ENCODE peak calls at places on chromosomes 2 and 18, in eight cellular contexts. G, N, C, P, M, T, L and Q are unnamed samples.

GRCh38 chr2:128734521-128735295 is 416.0 kb upstream of the HS6ST1 start:
- DNase-seq in G (peak), N (no peak), C (peak), P (peak), M (no peak), T (peak), L (no peak), Q (peak)

GRCh38 chr2:73112026-73112912 is 479 bp downstream of the RAB11FIP5 start:
- DNase-seq in G (no peak), N (no peak), C (peak), P (no peak), M (peak), T (no peak), L (no peak), Q (no peak)

GRCh38 chr2:46850742-46851141 is 64.9 kb downstream of the MCFD2 start:
- DNase-seq in G (peak), N (no peak), C (peak), P (no peak), M (no peak), T (peak), L (no peak), Q (no peak)

GRCh38 chr2:30693821-30694281 is 113.4 kb downstream of the CAPN13 start:
- DNase-seq in G (no peak), N (no peak), C (no peak), P (no peak), M (peak), T (no peak), L (no peak), Q (peak)

GRCh38 chr2:230687498-230687897 is 25.1 kb upstream of the CAB39 start:
- DNase-seq in G (peak), N (no peak), C (peak), P (no peak), M (no peak), T (no peak), L (no peak), Q (no peak)

GRCh38 chr2:38375711-38376345 is 1.2 kb downstream of the ATL2 start:
- DNase-seq in G (no peak), N (no peak), C (peak), P (no peak), M (no peak), T (peak), L (no peak), Q (no peak)

GRCh38 chr2:73291461-73292315 is 1.7 kb downstream of the EGR4 start:
- DNase-seq in G (no peak), N (no peak), C (no peak), P (no peak), M (no peak), T (no peak), L (no peak), Q (no peak)

GRCh38 chr18:8324343-8325065 is 284.7 kb upstream of the RAB12 start:
- DNase-seq in G (no peak), N (no peak), C (no peak), P (no peak), M (no peak), T (no peak), L (no peak), Q (no peak)

GRCh38 chr2:72204782-72205545 is 57.3 kb upstream of the CYP26B1 start:
- DNase-seq in G (no peak), N (no peak), C (no peak), P (no peak), M (no peak), T (peak), L (no peak), Q (no peak)

GRCh38 chr2:95530734-95531133 is 46.2 kb upstream of the TRIM43B start:
- DNase-seq in G (peak), N (no peak), C (peak), P (no peak), M (peak), T (no peak), L (no peak), Q (no peak)

GRCh38 chr2:235501663-235502009 is 7.8 kb downstream of the AGAP1 start:
- DNase-seq in G (no peak), N (no peak), C (no peak), P (no peak), M (no peak), T (no peak), L (no peak), Q (no peak)

GRCh38 chr18:55790296-55790695 is 202.3 kb upstream of the TCF4 start:
- DNase-seq in G (peak), N (no peak), C (peak), P (no peak), M (peak), T (no peak), L (peak), Q (no peak)

GRCh38 chr2:149441255-149441654 is 110.9 kb downstream of the LYPD6 start:
- DNase-seq in G (no peak), N (no peak), C (no peak), P (no peak), M (no peak), T (no peak), L (no peak), Q (no peak)

GRCh38 chr18:3604626-3605408 is 154.8 kb downstream of the TGIF1 start:
- DNase-seq in G (peak), N (no peak), C (peak), P (peak), M (no peak), T (no peak), L (peak), Q (no peak)

GRCh38 chr2:86223682-86224560 is 24.7 kb downstream of the MRPL35 start:
- DNase-seq in G (peak), N (no peak), C (peak), P (no peak), M (no peak), T (no peak), L (peak), Q (no peak)

GRCh38 chr18:66210875-66211274 is 393.0 kb downstream of the CDH19 start:
- DNase-seq in G (no peak), N (no peak), C (no peak), P (no peak), M (no peak), T (no peak), L (peak), Q (no peak)

GRCh38 chr18:22674300-22674699 is 256.6 kb upstream of the CTAGE1 start:
- DNase-seq in G (peak), N (no peak), C (peak), P (no peak), M (peak), T (no peak), L (peak), Q (no peak)

GRCh38 chr2:51420521-51420920 is 388.6 kb upstream of the NRXN1 start:
- DNase-seq in G (no peak), N (no peak), C (peak), P (no peak), M (no peak), T (no peak), L (no peak), Q (no peak)

GRCh38 chr2:33476100-33476792 is at the start of gene RASGRP3:
- DNase-seq in G (peak), N (peak), C (peak), P (peak), M (peak), T (peak), L (peak), Q (no peak)

GRCh38 chr2:151844217-151844896 is 16.1 kb upstream of the ARL5A start:
- DNase-seq in G (no peak), N (no peak), C (no peak), P (no peak), M (no peak), T (no peak), L (no peak), Q (no peak)

GRCh38 chr2:101986804-101987740 is 4.7 kb upstream of the IL1R2 start:
- DNase-seq in G (no peak), N (no peak), C (no peak), P (no peak), M (no peak), T (no peak), L (no peak), Q (no peak)

GRCh38 chr2:240435457-240435954 is at the start of gene GPC1:
- DNase-seq in G (peak), N (peak), C (peak), P (no peak), M (peak), T (peak), L (peak), Q (no peak)

GRCh38 chr18:77821892-77822291 is 572.2 kb downstream of the GALR1 start:
- DNase-seq in G (no peak), N (no peak), C (no peak), P (no peak), M (no peak), T (no peak), L (no peak), Q (no peak)

GRCh38 chr18:32386466-32386865 is 84.2 kb downstream of the GAREM1 start:
- DNase-seq in G (no peak), N (no peak), C (no peak), P (no peak), M (no peak), T (no peak), L (no peak), Q (no peak)

GRCh38 chr2:80670763-80671162 is 366.2 kb upstream of the LRRTM1 start:
- DNase-seq in G (no peak), N (no peak), C (no peak), P (no peak), M (no peak), T (no peak), L (no peak), Q (no peak)

GRCh38 chr2:113084249-113085000 is 16.7 kb downstream of the IL1F10 start:
- DNase-seq in G (no peak), N (no peak), C (no peak), P (no peak), M (no peak), T (no peak), L (no peak), Q (no peak)